ENCODE peak calls at places on chromosomes 6 and 20, in six cellular contexts. P, C, H, Z, T and U are unnamed samples. For H3K4me1 and H3K27me3, the result is how much of the 10 kb centered on the place peaks cover.

GRCh38 chr6:161333410-161333809 is 59.5 kb upstream of the AGPAT4 start:
- DNase-seq in T (no peak), Z (no peak), P (no peak), C (no peak), H (no peak), U (no peak)

GRCh38 chr20:1802385-1803215 is 92.6 kb upstream of the SIRPA start:
- DNase-seq in P (peak), C (peak), H (peak), Z (no peak), T (peak), U (peak)

GRCh38 chr6:127343753-127344659 is 597 bp upstream of the ECHDC1 start:
- DNase-seq in P (peak), Z (peak), T (no peak), H (no peak), C (no peak), U (no peak)

GRCh38 chr6:74087898-74088297 is 391.9 kb downstream of the CD109 start:
- DNase-seq in C (no peak), H (no peak), T (no peak), P (no peak), Z (no peak), U (no peak)

GRCh38 chr6:79613912-79614311 is 17.2 kb upstream of the SH3BGRL2 start:
- DNase-seq in P (no peak), H (no peak), T (no peak), Z (no peak), C (no peak), U (no peak)

GRCh38 chr20:47862841-47863240 is 77.6 kb upstream of the SULF2 start:
- DNase-seq in C (no peak), Z (no peak), H (no peak), P (no peak), T (no peak), U (no peak)

GRCh38 chr6:68876792-68877493 is 241.9 kb downstream of the ADGRB3 start:
- DNase-seq in T (no peak), Z (no peak), H (no peak), C (no peak), P (peak), U (no peak)

GRCh38 chr6:116387374-116387773 is 16.6 kb downstream of the DSE start:
- DNase-seq in C (no peak), Z (no peak), P (no peak), T (no peak), H (no peak), U (no peak)

GRCh38 chr20:58950603-58951002 is 30.5 kb upstream of the NELFCD start:
- DNase-seq in P (no peak), H (no peak), T (no peak), Z (no peak), C (no peak), U (no peak)

GRCh38 chr20:4297141-4297826 is 281.9 kb upstream of the RNF24 start:
- DNase-seq in H (no peak), T (no peak), Z (no peak), P (no peak), C (no peak), U (peak)

GRCh38 chr6:105897131-105897530 is 189.0 kb upstream of the PRDM1 start:
- DNase-seq in T (no peak), Z (no peak), C (no peak), H (no peak), P (no peak), U (no peak)

GRCh38 chr20:36827541-36828279 is 48.2 kb upstream of the TLDC2 start:
- DNase-seq in P (no peak), H (no peak), C (no peak), T (no peak), Z (no peak), U (no peak)

GRCh38 chr6:51459958-51460357 is 627.5 kb downstream of the PKHD1 start:
- DNase-seq in P (no peak), T (no peak), H (no peak), C (no peak), Z (no peak), U (no peak)

GRCh38 chr20:48875233-48875913 is 46.1 kb upstream of the ARFGEF2 start:
- DNase-seq in P (no peak), T (no peak), H (no peak), Z (no peak), C (no peak), U (no peak)

GRCh38 chr20:25257756-25258462 is 10.0 kb downstream of the PYGB start:
- DNase-seq in T (no peak), H (no peak), P (no peak), C (no peak), Z (no peak), U (no peak)

GRCh38 chr6:43033874-43034273 is 12.5 kb downstream of the RRP36 start:
- DNase-seq in H (no peak), Z (no peak), P (no peak), T (no peak), C (no peak), U (no peak)

GRCh38 chr20:20938599-20938998 is 167.6 kb downstream of the LINC00237 start:
- DNase-seq in H (no peak), C (no peak), Z (no peak), T (no peak), P (no peak), U (no peak)

GRCh38 chr20:38973107-38973506 is 11.0 kb downstream of the DHX35 start:
- DNase-seq in Z (no peak), H (no peak), T (no peak), P (no peak), C (no peak), U (no peak)

GRCh38 chr6:37021356-37022129 is 16.1 kb downstream of the FGD2 start:
- DNase-seq in H (no peak), Z (peak), C (no peak), P (peak), T (no peak), U (no peak)

GRCh38 chr6:61606500-61606899 is 679.5 kb downstream of the KHDRBS2 start:
- DNase-seq in H (no peak), Z (no peak), C (no peak), T (no peak), P (no peak), U (no peak)

GRCh38 chr6:129749749-129750120 is 39.8 kb upstream of the ARHGAP18 start:
- DNase-seq in P (no peak), Z (peak), C (no peak), H (no peak), T (no peak), U (no peak)

GRCh38 chr6:22821664-22822320 is 252.4 kb downstream of the HDGFL1 start:
- DNase-seq in P (no peak), T (no peak), C (no peak), Z (no peak), H (no peak), U (no peak)

GRCh38 chr20:391041-391711 is 10.6 kb downstream of the TRIB3 start:
- DNase-seq in H (no peak), P (no peak), C (no peak), T (peak), Z (no peak), U (no peak)

GRCh38 chr6:21840428-21840827 is 246.9 kb downstream of the SOX4 start:
- DNase-seq in T (no peak), P (no peak), Z (no peak), C (no peak), H (no peak), U (no peak)

GRCh38 chr6:56851541-56852248 is 103.2 kb upstream of the BEND6 start:
- DNase-seq in C (no peak), H (peak), P (peak), Z (no peak), T (no peak), U (no peak)

GRCh38 chr6:3455490-3456394 is 1.1 kb downstream of the SLC22A23 start:
- DNase-seq in P (peak), Z (peak), C (no peak), T (peak), H (peak), U (peak)

GRCh38 chr6:35485402-35485877 is 11.4 kb downstream of the TEAD3 start:
- DNase-seq in H (peak), P (peak), C (peak), T (no peak), Z (no peak), U (peak)

GRCh38 chr6:35484921-35485392 is 11.9 kb downstream of the TEAD3 start:
- DNase-seq in T (no peak), C (no peak), P (no peak), H (peak), Z (no peak), U (peak)

GRCh38 chr6:35487653-35488516 is 9.0 kb downstream of the TEAD3 start:
- DNase-seq in C (no peak), P (peak), T (no peak), Z (no peak), H (peak), U (no peak)

GRCh38 chr6:35483892-35484645 is 12.8 kb downstream of the TEAD3 start:
- DNase-seq in P (no peak), H (no peak), T (no peak), Z (no peak), C (no peak), U (peak)

DNA sequence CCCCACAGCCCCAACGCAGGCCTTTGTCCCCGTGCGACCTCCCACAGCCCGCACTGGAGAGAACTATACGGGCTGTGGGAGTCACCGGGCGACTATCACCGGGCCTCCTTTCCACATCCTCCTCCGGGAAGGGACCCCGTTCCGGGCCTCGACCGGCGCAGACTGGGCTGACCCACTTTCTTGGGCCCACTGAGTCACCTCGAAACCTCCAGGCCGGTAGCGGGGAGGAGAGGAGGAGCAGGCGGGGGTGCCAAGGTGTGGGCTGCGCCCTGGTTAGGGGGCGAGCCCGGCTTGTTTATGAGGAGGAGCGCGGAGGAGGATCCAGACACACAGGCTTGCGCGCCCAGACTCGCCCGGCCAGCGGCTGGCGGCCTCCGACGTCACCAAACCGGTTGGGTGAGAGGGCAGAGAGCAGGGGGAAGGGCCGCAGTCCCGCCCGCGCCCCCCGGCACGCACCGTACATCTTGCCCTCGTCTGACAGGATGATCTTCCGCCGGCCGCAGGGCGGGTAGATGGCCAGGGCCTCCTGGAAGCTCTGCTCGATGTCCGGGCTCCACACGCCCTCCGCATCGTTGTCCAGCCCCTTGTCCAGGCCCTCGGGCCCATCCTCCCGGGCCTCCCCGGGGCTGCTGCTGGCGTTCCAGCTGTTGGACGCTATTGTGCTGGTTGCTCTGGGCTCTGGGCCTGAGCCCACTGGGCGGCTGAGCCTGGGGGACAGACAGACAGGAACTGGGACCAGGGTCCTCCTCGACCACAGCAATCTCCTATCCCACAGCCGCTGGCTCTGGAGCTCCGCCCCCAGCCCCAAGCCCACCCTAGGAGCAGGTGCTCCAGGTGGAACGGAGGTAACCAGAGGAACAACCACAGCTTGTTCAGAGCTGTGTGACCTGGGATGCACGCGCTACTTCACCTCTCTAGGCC is 10.6 kb downstream of the TEAD3 start:
- DNase-seq in H (peak), C (peak), T (no peak), P (peak), Z (no peak), U (peak)
- H3K27ac ChIP-seq in H (peak), C (no peak), T (peak), P (peak), Z (no peak), U (peak)

GRCh38 chr6:7144810-7145209 is 37.0 kb downstream of the RREB1 start:
- DNase-seq in H (no peak), T (no peak), C (no peak), P (no peak), Z (no peak), U (no peak)

GRCh38 chr6:7143161-7143974 is 35.6 kb downstream of the RREB1 start:
- DNase-seq in T (no peak), Z (peak), H (no peak), C (no peak), P (peak), U (no peak)

GRCh38 chr6:7147051-7147671 is 39.4 kb downstream of the RREB1 start:
- DNase-seq in H (no peak), P (no peak), Z (no peak), T (no peak), C (no peak), U (no peak)

GRCh38 chr6:7146079-7146828 is 38.5 kb downstream of the RREB1 start:
- DNase-seq in T (peak), P (peak), Z (no peak), C (peak), H (no peak), U (peak)

DNA sequence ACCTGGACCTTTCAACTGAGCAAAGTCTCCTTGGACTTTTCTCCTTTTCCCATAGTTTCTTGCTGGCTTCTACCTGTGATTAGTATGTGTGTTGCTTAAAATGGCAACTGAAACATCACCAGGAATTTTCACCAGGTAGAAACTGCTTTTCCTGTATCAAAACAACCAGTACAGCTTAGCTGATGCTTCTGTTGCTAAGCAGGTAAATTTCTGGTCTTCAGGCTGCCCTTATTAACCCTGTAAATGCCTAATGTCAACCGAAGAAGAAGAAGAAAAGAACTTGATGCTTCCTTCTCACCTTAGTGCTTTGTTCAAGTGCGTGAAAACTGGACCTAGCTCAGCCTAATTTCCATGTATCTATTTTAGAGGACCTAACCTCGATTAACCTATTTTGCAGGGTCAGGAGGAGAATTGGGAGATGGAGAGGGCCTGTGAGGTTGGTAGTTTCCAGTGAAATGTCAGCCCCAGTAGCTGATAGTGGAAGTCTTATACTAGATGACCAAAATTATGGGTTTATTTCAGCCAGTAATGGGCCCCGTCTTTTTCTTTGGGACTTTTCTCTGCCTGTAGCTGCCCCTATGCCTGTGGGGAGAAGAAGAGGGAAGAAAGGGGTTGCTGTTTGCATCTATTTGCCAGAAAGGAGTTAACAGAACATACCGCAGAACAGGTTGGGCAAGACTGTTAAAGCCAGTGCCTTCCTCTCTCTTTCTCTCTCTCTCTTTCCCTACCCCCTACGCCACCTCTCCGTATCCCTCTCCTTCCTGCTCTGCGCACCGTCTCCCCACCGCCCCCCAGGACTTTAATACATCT is 37.7 kb downstream of the RREB1 start:
- DNase-seq in T (no peak), C (peak), H (no peak), Z (peak), P (no peak), U (no peak)
- H3K4me1 ChIP-seq in T (half or more), C (under half), H (under half), Z (under half), P (half or more), U (under half)

GRCh38 chr20:57910716-57911115 is 200.9 kb upstream of the PMEPA1 start:
- DNase-seq in Z (no peak), C (no peak), P (no peak), T (no peak), H (no peak), U (no peak)

GRCh38 chr20:57912227-57912582 is 202.4 kb upstream of the PMEPA1 start:
- DNase-seq in H (no peak), P (no peak), T (no peak), C (no peak), Z (no peak), U (no peak)

GRCh38 chr20:57911512-57912226 is 201.9 kb upstream of the PMEPA1 start:
- DNase-seq in T (no peak), C (no peak), H (no peak), Z (no peak), P (no peak), U (peak)

GRCh38 chr20:57909763-57910331 is 200.0 kb upstream of the PMEPA1 start:
- DNase-seq in H (no peak), T (no peak), P (no peak), Z (no peak), C (no peak), U (no peak)

DNA sequence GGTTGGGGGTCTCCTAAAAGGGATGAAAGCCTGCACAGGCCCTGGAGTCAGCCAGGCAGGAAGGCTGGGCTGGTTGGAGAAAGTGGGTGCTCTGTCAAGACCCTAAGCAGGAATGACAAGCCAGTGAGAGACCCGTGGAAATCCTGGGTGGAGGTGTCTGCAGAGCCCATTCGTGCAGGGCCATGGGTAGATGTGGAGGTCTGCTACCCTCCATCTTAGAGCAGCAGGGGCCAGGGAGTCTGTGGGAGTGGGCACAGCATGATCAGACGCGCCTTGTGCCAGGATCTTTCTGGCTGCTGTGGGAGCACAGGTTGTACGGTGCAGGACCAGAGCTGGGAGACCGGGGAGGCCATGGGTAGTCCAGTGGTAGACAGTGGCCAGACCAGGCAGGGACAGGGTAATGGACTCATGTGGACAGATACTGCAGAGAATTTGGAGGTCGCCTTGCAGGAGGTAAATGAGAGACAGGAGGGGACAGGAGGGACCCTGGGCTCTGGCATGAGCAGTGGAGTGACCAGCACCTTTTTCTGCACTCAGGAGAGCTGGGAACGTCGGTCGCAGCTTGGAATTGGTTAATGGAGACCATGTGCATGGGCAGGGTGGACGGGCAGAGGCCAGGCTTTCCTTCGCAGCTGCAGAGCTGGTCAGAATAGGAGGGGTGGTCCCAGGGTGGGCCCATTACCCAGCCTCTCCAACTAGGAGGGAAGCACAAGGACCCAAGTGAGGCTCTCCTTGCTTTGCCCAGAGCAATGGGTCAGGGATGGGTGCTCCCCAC is 203.5 kb upstream of the PMEPA1 start:
- DNase-seq in P (no peak), H (no peak), Z (no peak), T (no peak), C (no peak), U (no peak)
- H3K27me3 ChIP-seq in P (under half), H (under half), Z (under half), T (under half), C (under half), U (under half)

GRCh38 chr20:10590950-10591349 is 82.8 kb downstream of the JAG1 start:
- DNase-seq in T (no peak), P (no peak), Z (no peak), C (no peak), H (no peak), U (no peak)

GRCh38 chr20:10594286-10594868 is 79.4 kb downstream of the JAG1 start:
- DNase-seq in T (no peak), Z (no peak), C (no peak), P (no peak), H (no peak), U (no peak)

GRCh38 chr20:10595985-10596384 is 77.8 kb downstream of the JAG1 start:
- DNase-seq in H (no peak), T (no peak), C (no peak), Z (no peak), P (no peak), U (no peak)

GRCh38 chr20:10595230-10595629 is 78.6 kb downstream of the JAG1 start:
- DNase-seq in P (no peak), H (no peak), T (no peak), C (no peak), Z (no peak), U (no peak)

GRCh38 chr20:10591956-10592521 is 81.8 kb downstream of the JAG1 start:
- DNase-seq in P (no peak), T (no peak), Z (no peak), H (no peak), C (no peak), U (no peak)
- H3K27ac ChIP-seq in P (no peak), T (peak), Z (no peak), H (no peak), C (peak), U (peak)

GRCh38 chr6:137798846-137799245 is 68.2 kb upstream of the TNFAIP3 start:
- DNase-seq in T (no peak), C (no peak), P (no peak), Z (peak), H (no peak), U (no peak)
- H3K4me1 ChIP-seq in T (under half), C (under half), P (under half), Z (under half), H (under half), U (under half)

GRCh38 chr20:17696287-17696686 is 3.5 kb upstream of the BANF2 start:
- DNase-seq in C (no peak), P (no peak), T (no peak), H (no peak), Z (no peak), U (no peak)

GRCh38 chr20:17691758-17692157 is 8.0 kb upstream of the BANF2 start:
- DNase-seq in Z (no peak), T (no peak), H (no peak), P (no peak), C (no peak), U (no peak)

GRCh38 chr20:17690144-17690543 is 8.1 kb upstream of the RRBP1 start:
- DNase-seq in Z (no peak), H (no peak), P (no peak), T (no peak), C (no peak), U (no peak)

GRCh38 chr20:17694767-17695166 is 5.0 kb upstream of the BANF2 start:
- DNase-seq in H (no peak), T (no peak), C (no peak), P (no peak), Z (no peak), U (no peak)

GRCh38 chr20:17693534-17694001 is 6.2 kb upstream of the BANF2 start:
- DNase-seq in T (no peak), Z (no peak), P (no peak), H (no peak), C (no peak), U (no peak)
- H3K27me3 ChIP-seq in T (under half), Z (under half), P (under half), H (under half), C (under half), U (under half)